ENCODE peak calls at places on chromosome 19, in eight cellular contexts. A is right atrium auricular region, P is choroid plexus epithelial cell, X is colonic mucosa, N is HCT116, V is heart right ventricle, Y is omental fat pad, O is nephron progenitor cell. L is an unnamed sample.

GRCh38 chr19:41939861-41940442 is 11.7 kb upstream of the ERFL start:
- DNase-seq in A (no peak), P (no peak), X (no peak), N (no peak), V (no peak), Y (no peak), O (peak), L (peak)

GRCh38 chr19:43700368-43701015 is 15.4 kb upstream of the IRGC start:
- DNase-seq in A (peak), P (peak), X (peak), N (no peak), V (peak), Y (peak), O (no peak), L (no peak)

GRCh38 chr19:28466107-28467045 is 746.6 kb downstream of the UQCRFS1 start:
- DNase-seq in A (no peak), P (peak), X (peak), N (no peak), V (peak), Y (peak), O (peak), L (peak)

GRCh38 chr19:38057954-38058690 is 151.1 kb downstream of the SIPA1L3 start:
- DNase-seq in A (no peak), P (no peak), X (peak), N (no peak), V (no peak), Y (no peak), O (no peak), L (peak)

GRCh38 chr19:12137541-12137940 is 2.6 kb downstream of the ZNF20 start:
- DNase-seq in A (no peak), P (peak), X (no peak), N (no peak), V (no peak), Y (no peak), O (no peak), L (no peak)

GRCh38 chr19:28424662-28425430 is 788.1 kb downstream of the UQCRFS1 start:
- DNase-seq in A (no peak), P (no peak), X (no peak), N (no peak), V (no peak), Y (no peak), O (no peak), L (no peak)

GRCh38 chr19:2702170-2703076 is at the start of gene GNG7:
- DNase-seq in A (peak), P (peak), X (peak), N (peak), V (peak), Y (peak), O (peak), L (peak)

GRCh38 chr19:29533578-29534544 is 8.1 kb downstream of the VSTM2B start:
- DNase-seq in A (no peak), P (no peak), X (no peak), N (no peak), V (no peak), Y (no peak), O (no peak), L (no peak)

GRCh38 chr19:46324277-46324676 is 22.6 kb upstream of the PPP5C start:
- DNase-seq in A (no peak), P (no peak), X (no peak), N (no peak), V (no peak), Y (no peak), O (no peak), L (no peak)
- TF ChIP-seq CTCF in A (no peak), P (no peak), X (no peak), N (no peak), V (no peak), Y (no peak), O (no peak), L (no peak)

GRCh38 chr19:33217881-33218280 is 7.8 kb downstream of the SLC7A10 start:
- DNase-seq in A (no peak), P (no peak), X (no peak), N (no peak), V (no peak), Y (no peak), O (no peak), L (no peak)

GRCh38 chr19:33220735-33221134 is 4.9 kb downstream of the SLC7A10 start:
- DNase-seq in A (no peak), P (no peak), X (no peak), N (no peak), V (no peak), Y (no peak), O (no peak), L (no peak)

GRCh38 chr19:33221641-33222040 is 4.0 kb downstream of the SLC7A10 start:
- DNase-seq in A (no peak), P (peak), X (no peak), N (no peak), V (no peak), Y (no peak), O (no peak), L (no peak)

GRCh38 chr19:33220115-33220514 is 5.5 kb downstream of the SLC7A10 start:
- DNase-seq in A (no peak), P (no peak), X (no peak), N (no peak), V (no peak), Y (no peak), O (no peak), L (no peak)

DNA sequence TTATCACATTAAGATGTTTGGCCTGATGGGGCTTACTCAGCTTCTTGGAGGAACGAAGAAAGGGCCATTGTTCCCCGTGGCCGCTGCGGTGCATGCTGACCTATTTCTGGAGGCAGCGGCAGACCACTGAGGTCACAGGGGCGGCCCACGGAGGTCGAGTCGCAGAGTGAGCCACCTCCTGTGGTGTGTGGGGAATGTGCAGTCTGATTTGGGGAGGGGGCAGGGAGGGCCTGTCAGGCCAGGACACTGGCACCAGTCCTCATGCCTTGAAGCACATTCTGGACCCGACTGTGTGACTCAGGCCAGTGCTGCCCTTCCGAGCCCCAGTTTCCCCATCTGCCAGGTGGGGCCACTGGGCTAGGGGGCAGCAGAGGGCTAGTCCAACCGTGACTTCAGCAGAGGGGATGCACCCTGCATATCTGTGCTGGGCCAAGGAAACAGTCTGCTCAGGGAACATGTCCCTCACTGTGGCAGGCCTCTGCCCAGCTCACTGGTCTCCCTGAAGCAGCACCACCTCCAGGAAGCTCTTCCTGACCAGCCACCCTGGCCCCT is 6.3 kb downstream of the SLC7A10 start:
- DNase-seq in A (no peak), P (peak), X (no peak), N (no peak), V (no peak), Y (no peak), O (no peak), L (no peak)
- TF ChIP-seq CTCF in A (no peak), P (peak), X (no peak), N (peak), V (no peak), Y (no peak), O (no peak), L (no peak)

DNA sequence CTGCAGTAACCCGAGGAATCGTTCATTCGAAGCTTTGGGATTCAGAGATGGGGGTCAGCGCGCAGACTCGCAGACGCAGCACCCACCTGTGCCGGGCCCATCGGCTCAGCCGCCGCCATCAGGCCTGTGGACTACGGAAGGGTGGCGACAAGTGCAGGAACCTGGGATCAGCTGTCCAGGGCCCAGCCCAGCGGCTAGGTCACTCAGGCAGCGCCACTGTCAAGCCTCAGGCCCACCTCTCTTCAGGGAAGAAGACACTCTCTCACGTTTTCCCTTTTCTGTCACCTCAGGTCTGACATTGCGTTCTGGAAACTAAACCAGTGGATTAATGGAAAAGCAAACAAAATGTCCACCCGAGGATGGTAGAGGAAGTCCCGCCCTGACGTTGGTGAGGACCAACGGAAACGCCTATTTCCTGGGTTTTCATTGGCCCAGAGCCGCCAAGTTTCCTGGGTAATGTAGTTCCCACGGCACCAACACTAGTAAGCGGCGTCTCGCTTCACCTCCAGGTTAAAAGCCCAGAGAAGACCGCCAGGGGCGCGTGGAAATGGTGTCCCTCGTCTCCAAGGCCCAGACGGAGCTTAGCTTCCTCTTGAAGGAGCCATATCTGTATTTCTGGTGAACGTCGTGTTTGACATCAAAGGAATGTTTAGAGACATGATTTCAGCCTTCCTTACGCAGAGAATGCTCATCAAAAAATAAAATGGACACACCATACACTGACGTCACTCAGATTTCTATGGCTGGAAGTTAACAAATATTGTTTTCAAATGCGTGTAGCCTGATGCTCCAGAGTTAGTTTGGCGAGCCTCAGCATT is at the start of gene ZNF772:
- DNase-seq in A (peak), P (peak), X (peak), N (peak), V (peak), Y (peak), O (peak), L (peak)
- TF ChIP-seq CTCF in A (peak), P (peak), X (no peak), N (peak), V (peak), Y (peak), O (peak), L (peak)

DNA sequence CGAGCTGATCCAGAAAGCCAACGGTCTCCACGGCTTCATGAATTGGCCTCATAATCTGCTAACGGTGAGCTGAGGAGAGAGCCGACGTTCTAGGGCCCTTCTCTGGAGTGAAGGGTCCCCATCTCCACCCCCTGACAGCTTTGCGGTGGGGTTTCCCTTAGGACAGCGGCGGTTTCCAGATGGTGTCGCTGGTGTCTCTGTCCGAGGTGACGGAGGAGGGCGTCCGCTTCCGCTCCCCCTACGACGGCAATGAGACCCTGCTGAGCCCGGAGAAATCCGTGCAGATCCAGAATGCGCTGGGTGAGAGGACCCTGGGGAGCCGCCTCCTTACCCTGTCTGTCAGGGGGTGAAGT is 692 bp downstream of the QTRT1 start:
- DNase-seq in A (no peak), P (no peak), X (peak), N (no peak), V (no peak), Y (no peak), O (peak), L (peak)
- TF ChIP-seq CTCF in A (peak), P (no peak), X (no peak), N (no peak), V (no peak), Y (no peak), O (no peak), L (peak)

GRCh38 chr19:35090160-35090794 is 25.3 kb upstream of the FXYD3 start:
- DNase-seq in A (no peak), P (peak), X (peak), N (peak), V (no peak), Y (peak), O (peak), L (peak)

GRCh38 chr19:35086455-35086854 is 29.2 kb upstream of the FXYD3 start:
- DNase-seq in A (no peak), P (no peak), X (no peak), N (no peak), V (no peak), Y (no peak), O (no peak), L (no peak)

GRCh38 chr19:35087393-35087792 is 28.2 kb upstream of the FXYD3 start:
- DNase-seq in A (no peak), P (no peak), X (no peak), N (no peak), V (no peak), Y (no peak), O (no peak), L (no peak)

GRCh38 chr19:35089554-35089953 is 26.1 kb upstream of the FXYD3 start:
- DNase-seq in A (no peak), P (no peak), X (no peak), N (no peak), V (no peak), Y (no peak), O (no peak), L (no peak)

GRCh38 chr19:35088514-35088913 is 27.1 kb upstream of the FXYD3 start:
- DNase-seq in A (no peak), P (peak), X (no peak), N (no peak), V (no peak), Y (no peak), O (no peak), L (no peak)
- TF ChIP-seq CTCF in A (no peak), P (peak), X (no peak), N (no peak), V (no peak), Y (no peak), O (no peak), L (no peak)

GRCh38 chr19:56670401-56670960 is 1.1 kb downstream of the ZNF835 start:
- DNase-seq in A (no peak), P (no peak), X (no peak), N (no peak), V (no peak), Y (no peak), O (no peak), L (no peak)

GRCh38 chr19:56670961-56671612 is 470 bp downstream of the ZNF835 start:
- DNase-seq in A (no peak), P (no peak), X (no peak), N (no peak), V (no peak), Y (no peak), O (no peak), L (no peak)

GRCh38 chr19:56668676-56669075 is 2.9 kb downstream of the ZNF835 start:
- DNase-seq in A (no peak), P (no peak), X (no peak), N (no peak), V (no peak), Y (no peak), O (no peak), L (no peak)

GRCh38 chr19:56667311-56667870 is 4.2 kb downstream of the ZNF835 start:
- DNase-seq in A (no peak), P (no peak), X (no peak), N (no peak), V (no peak), Y (no peak), O (no peak), L (no peak)

GRCh38 chr19:56671613-56671994 is at the start of gene ZNF835:
- DNase-seq in A (peak), P (peak), X (peak), N (no peak), V (peak), Y (peak), O (no peak), L (peak)
- TF ChIP-seq CTCF in A (peak), P (no peak), X (no peak), N (no peak), V (no peak), Y (no peak), O (no peak), L (no peak)

DNA sequence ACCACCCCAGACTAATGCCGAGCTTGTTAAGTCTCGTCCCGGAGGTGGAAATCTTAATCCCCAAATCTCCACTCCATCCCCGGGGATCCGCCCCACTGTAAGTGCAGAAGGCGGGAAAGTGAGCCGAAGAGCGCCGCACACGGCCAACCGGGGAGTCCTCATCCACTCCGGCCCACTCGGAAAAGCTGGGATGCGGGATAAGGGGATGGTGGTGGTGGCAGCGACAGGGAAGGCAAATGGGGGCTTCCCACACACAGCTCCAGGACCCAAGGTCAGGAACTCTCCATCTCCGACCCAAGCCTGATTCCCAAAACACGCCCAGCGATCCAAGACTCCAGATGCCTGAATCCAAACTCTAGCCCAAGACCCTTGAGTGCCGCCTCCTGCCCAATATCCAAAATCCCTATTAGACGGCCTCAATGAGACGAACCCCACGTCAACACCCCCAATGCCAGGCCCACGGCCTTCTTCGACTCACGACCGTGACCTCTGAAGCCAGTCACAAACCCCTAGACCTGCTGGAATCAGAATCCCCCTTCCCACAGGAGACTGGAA is 481 bp downstream of the FBL start:
- DNase-seq in A (no peak), P (peak), X (no peak), N (no peak), V (no peak), Y (no peak), O (peak), L (no peak)
- TF ChIP-seq CTCF in A (peak), P (peak), X (no peak), N (no peak), V (no peak), Y (no peak), O (no peak), L (no peak)

DNA sequence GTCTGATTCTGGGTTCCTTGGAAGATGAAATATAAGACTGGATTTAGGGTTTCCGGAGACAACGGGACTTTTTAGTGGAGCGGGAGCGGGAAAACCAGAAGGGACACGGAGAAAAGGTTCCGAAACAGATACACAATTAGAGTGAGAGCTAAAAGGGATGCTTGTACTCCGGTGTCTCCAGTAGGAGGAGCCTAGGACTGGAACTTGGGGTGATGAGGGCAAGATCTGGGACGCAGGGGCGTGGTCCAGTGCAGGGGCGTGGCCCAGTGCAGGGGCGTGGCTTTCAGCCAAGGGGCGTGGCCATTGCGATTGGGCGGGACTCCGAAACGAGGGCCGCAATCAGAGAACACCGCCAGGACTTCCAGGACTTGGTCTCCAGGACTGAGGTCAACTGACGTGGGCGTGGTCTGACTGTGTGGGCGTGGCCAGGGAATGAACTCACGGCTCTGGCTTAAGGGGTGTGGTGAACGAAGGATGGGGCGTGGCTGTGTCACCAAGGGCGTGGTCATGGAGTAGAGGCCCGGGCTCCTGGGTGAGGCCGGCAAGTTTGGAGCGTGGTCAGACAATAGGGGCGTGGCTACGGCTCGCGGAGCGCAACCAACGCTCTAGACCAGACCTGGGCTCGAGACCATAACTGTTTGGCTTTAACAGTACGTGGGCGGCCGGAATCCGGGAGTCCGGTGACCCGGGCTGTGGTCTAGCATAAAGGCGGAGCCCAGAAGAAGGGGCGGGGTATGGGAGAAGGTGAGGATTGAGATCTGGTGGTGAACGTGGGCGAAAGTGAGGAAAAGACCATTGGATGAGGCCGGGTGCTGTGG is at the start of gene DKKL1:
- DNase-seq in A (peak), P (peak), X (peak), N (peak), V (peak), Y (peak), O (peak), L (no peak)
- TF ChIP-seq CTCF in A (no peak), P (peak), X (no peak), N (no peak), V (no peak), Y (no peak), O (no peak), L (peak)

DNA sequence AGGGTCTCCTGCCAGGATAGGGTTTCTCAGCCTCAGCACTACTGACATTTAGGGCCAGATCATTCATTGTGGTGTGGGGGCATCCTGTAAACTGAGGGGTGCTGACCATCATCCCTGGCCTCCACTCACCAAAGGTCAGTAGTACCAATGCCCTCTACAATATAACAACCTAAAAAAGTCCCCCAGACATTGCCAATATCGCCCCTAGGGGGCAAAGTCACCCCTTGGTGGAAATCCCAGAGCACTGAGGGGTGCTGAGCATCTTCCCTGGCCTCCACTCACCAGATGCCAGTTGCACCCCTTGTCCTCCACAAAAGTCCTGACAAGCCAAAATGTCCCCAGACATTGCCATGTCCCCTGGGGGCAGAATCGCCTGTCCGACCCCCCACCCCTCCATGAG is 21.6 kb downstream of the CPAMD8 start:
- DNase-seq in A (no peak), P (no peak), X (no peak), N (no peak), V (no peak), Y (no peak), O (no peak), L (no peak)
- TF ChIP-seq CTCF in A (no peak), P (peak), X (no peak), N (peak), V (no peak), Y (no peak), O (no peak), L (no peak)

GRCh38 chr19:40611096-40611495 is 9.9 kb downstream of the LTBP4 start:
- DNase-seq in A (no peak), P (no peak), X (peak), N (no peak), V (no peak), Y (no peak), O (no peak), L (no peak)
- TF ChIP-seq CTCF in A (no peak), P (no peak), X (no peak), N (no peak), V (no peak), Y (no peak), O (no peak), L (no peak)

L was measured in D721Med.